ENCODE peak calls at places on chromosomes 16 and 17, in four cellular contexts. One of them, this sample, is unnamed.

GRCh38 chr17:31919802-31920525 is 16.8 kb upstream of the SUZ12 start:
- DNase-seq in HCT116: no peak
- DNase-seq in GM12878: no peak
- DNase-seq in K562: no peak
- DNase-seq in this sample: no peak

GRCh38 chr17:42698736-42699414 is 16.5 kb downstream of the CNTNAP1 start:
- DNase-seq in K562: peak
- DNase-seq in HCT116: no peak
- DNase-seq in GM12878: no peak
- DNase-seq in this sample: no peak

GRCh38 chr17:71985111-71986039 is 135.4 kb upstream of the SOX9 start:
- DNase-seq in K562: no peak
- DNase-seq in HCT116: no peak
- DNase-seq in GM12878: no peak
- DNase-seq in this sample: no peak

GRCh38 chr17:80171681-80172080 is 1.9 kb downstream of the CARD14 start:
- DNase-seq in GM12878: no peak
- DNase-seq in HCT116: no peak
- DNase-seq in K562: no peak
- DNase-seq in this sample: no peak

GRCh38 chr16:74213372-74213771 is 83.2 kb upstream of the PSMD7 start:
- DNase-seq in HCT116: no peak
- DNase-seq in GM12878: no peak
- DNase-seq in K562: no peak
- DNase-seq in this sample: no peak

GRCh38 chr16:70162041-70162451 is 11.5 kb upstream of the CLEC18C start:
- DNase-seq in HCT116: no peak
- DNase-seq in GM12878: no peak
- DNase-seq in K562: peak
- DNase-seq in this sample: no peak

GRCh38 chr17:42581744-42582270 is 4.3 kb upstream of the PSMC3IP start:
- DNase-seq in HCT116: no peak
- DNase-seq in K562: no peak
- DNase-seq in GM12878: no peak
- DNase-seq in this sample: no peak

GRCh38 chr17:35023538-35023937 is 40.0 kb downstream of the RFFL start:
- DNase-seq in K562: no peak
- DNase-seq in HCT116: no peak
- DNase-seq in GM12878: no peak
- DNase-seq in this sample: no peak

GRCh38 chr17:82830249-82830661 is 9.6 kb downstream of the ZNF750 start:
- DNase-seq in GM12878: no peak
- DNase-seq in K562: no peak
- DNase-seq in HCT116: no peak
- DNase-seq in this sample: no peak

GRCh38 chr17:68840073-68840472 is 115.1 kb downstream of the ABCA8 start:
- DNase-seq in K562: no peak
- DNase-seq in GM12878: no peak
- DNase-seq in HCT116: no peak
- DNase-seq in this sample: no peak

GRCh38 chr16:87681990-87682570 is 79.8 kb downstream of the JPH3 start:
- DNase-seq in K562: no peak
- DNase-seq in HCT116: peak
- DNase-seq in GM12878: no peak
- DNase-seq in this sample: no peak
- TF ChIP-seq SP1 in K562: no peak
- TF ChIP-seq SP1 in HCT116: no peak
- TF ChIP-seq SP1 in GM12878: no peak
- TF ChIP-seq SP1 in this sample: no peak

DNA sequence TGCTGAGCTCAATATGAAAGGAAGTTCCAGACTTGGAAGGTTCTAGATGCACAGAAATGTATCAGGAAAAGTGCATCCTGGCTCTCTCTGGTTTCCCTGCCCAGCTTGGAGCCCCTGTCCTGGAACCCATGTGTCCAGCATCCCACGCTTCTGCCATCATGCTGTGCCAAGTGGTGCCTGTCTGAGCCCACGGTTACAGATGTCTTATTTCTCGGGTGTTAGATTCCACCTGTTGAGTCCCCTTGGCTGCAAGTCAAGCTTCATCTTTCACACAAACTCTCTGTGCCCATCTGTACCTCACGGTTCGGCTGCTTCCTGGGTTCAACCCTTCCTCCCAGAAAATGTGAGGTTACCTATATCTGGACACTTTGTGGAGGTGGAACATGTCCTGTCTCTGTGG is 22.5 kb downstream of the OR1D5 start:
- DNase-seq in K562: no peak
- DNase-seq in GM12878: no peak
- DNase-seq in HCT116: no peak
- DNase-seq in this sample: no peak
- TF ChIP-seq EGR1 in K562: no peak
- TF ChIP-seq EGR1 in GM12878: no peak
- TF ChIP-seq EGR1 in HCT116: no peak
- TF ChIP-seq EGR1 in this sample: no peak

DNA sequence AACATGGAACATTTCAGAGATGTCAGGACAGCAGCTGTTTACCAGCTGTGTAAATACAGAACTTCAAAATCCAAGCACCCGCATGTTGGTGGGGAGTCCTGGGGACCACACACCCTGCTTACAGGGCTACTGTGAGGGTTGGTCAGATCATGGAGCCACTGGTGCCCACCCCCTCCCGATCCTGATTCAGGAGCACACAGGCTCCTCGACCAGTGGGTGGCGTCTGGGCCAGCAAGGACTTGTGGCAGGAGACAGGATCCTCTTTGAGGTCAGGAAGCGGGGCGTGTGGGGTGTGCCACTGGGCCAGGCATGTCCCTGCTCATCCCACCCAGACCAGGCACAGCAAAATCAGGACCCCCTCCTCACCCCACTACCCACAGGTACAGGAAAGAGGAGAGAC is 83.6 kb downstream of the SDK2 start:
- DNase-seq in HCT116: peak
- DNase-seq in GM12878: no peak
- DNase-seq in K562: peak
- DNase-seq in this sample: no peak
- TF ChIP-seq SP1 in HCT116: no peak
- TF ChIP-seq SP1 in GM12878: no peak
- TF ChIP-seq SP1 in K562: no peak
- TF ChIP-seq SP1 in this sample: no peak

DNA sequence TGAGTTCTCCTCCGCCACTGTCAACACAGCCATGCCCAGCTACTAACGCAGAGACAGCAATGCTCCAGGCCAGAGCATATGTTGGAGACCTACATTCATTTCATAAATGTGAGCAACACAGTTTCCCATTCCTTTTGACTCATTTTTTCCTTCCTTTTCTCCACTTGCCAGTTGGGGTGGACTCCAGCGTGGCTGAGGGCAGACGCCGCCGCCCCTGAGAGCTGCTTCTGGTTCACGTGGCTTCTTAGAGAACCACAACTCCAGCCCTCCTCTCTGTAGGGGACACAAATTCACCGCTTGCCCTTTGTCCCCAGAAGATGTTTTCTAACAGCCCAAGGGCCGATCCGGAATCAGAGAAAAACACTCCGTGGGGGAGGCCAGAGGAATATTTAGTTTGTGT is 45.8 kb upstream of the ZCCHC14 start:
- DNase-seq in GM12878: no peak
- DNase-seq in K562: no peak
- DNase-seq in HCT116: no peak
- DNase-seq in this sample: no peak
- TF ChIP-seq EGR1 in GM12878: no peak
- TF ChIP-seq EGR1 in K562: no peak
- TF ChIP-seq EGR1 in HCT116: no peak
- TF ChIP-seq EGR1 in this sample: no peak

GRCh38 chr16:57639172-57639571 is 10.7 kb downstream of the ADGRG1 start:
- DNase-seq in K562: no peak
- DNase-seq in HCT116: no peak
- DNase-seq in GM12878: no peak
- DNase-seq in this sample: no peak

GRCh38 chr16:57637020-57637419 is 8.6 kb downstream of the ADGRG1 start:
- DNase-seq in K562: no peak
- DNase-seq in GM12878: no peak
- DNase-seq in HCT116: no peak
- DNase-seq in this sample: no peak

GRCh38 chr16:57637424-57637823 is 9.0 kb downstream of the ADGRG1 start:
- DNase-seq in HCT116: no peak
- DNase-seq in GM12878: no peak
- DNase-seq in K562: no peak
- DNase-seq in this sample: no peak

GRCh38 chr16:57638381-57638780 is 10.0 kb downstream of the ADGRG1 start:
- DNase-seq in HCT116: no peak
- DNase-seq in K562: no peak
- DNase-seq in GM12878: no peak
- DNase-seq in this sample: no peak

DNA sequence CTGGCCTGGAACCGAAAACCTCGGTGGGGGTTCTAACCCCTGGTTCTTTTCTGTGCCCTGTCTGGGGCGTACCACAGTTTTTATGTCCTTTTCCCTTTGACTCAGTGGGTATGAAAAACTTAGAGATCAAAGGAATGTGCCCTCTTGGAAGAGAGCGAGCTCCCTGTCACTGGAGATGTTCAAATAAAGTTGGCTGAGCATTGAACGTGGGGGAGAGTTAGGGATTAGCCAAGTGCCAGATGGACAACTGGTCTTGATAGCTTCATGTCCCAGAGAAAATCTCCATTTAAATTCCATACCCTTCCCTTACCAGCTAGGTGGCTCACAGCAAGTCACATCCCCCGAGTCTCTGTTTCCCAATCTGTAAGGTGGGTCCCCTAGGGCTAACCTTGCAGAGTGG is 9.5 kb downstream of the ADGRG1 start:
- DNase-seq in HCT116: no peak
- DNase-seq in K562: no peak
- DNase-seq in GM12878: no peak
- DNase-seq in this sample: no peak
- TF ChIP-seq SP1 in HCT116: no peak
- TF ChIP-seq SP1 in K562: no peak
- TF ChIP-seq SP1 in GM12878: no peak
- TF ChIP-seq SP1 in this sample: no peak

DNA sequence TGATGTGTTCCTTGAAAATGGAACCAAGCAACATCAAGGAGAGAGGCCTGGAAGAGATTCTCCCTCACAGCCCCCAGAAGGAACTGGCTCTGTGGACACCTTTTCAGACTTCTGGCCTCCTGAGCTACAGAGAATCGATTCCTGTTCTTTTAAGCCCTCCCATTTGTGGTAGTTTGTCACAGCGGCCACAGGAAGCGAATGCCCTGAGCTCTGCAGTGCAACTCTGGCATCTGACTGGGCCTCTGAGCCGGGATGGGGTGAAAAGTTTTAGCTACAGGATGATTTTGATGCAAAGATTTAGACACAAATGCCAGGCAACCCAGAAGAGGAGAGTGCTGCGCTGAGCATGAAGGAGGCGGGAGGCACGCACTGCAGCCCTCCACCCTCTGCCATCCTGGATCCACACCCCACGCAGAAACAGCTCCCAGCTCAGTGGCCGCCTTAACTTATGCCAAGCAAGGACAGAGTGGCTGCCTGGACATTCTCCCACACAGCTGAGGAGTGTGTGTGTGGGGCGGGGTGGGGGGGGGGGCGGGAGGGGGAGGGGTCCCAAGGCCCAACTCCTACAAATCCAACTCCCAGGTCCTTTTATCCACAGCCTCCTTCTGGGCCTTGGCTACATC is 2.2 kb downstream of the TIMP2 start:
- DNase-seq in HCT116: no peak
- DNase-seq in K562: no peak
- DNase-seq in GM12878: no peak
- DNase-seq in this sample: no peak
- TF ChIP-seq EGR1 in HCT116: no peak
- TF ChIP-seq EGR1 in K562: no peak
- TF ChIP-seq EGR1 in GM12878: no peak
- TF ChIP-seq EGR1 in this sample: no peak

GRCh38 chr16:28321700-28322411 is 29.5 kb downstream of the SBK1 start:
- DNase-seq in GM12878: no peak
- DNase-seq in K562: peak
- DNase-seq in HCT116: peak
- DNase-seq in this sample: no peak
- TF ChIP-seq SP1 in GM12878: no peak
- TF ChIP-seq SP1 in K562: no peak
- TF ChIP-seq SP1 in HCT116: no peak
- TF ChIP-seq SP1 in this sample: no peak

DNA sequence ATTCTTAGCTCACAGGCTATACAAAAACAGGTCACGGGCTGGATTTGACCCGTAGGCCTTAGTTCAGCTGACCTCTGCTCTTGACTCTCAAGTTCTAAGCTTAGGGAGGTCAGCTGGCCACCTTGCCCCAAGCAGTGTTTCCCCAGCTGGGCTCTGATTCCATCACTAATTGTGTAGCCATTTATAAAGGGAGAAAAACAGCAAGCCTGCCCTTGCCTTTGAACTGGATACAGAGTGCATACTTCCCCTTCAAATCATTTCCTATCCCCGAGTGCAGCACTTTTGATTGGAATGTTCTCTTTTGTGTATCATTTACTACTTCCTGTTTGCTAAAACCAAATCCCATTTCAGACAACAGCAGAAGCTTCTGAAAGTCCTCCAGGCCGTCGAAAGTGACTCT is 153.6 kb downstream of the KATNIP start:
- DNase-seq in K562: no peak
- DNase-seq in GM12878: no peak
- DNase-seq in HCT116: no peak
- DNase-seq in this sample: no peak
- TF ChIP-seq EGR1 in K562: no peak
- TF ChIP-seq EGR1 in GM12878: no peak
- TF ChIP-seq EGR1 in HCT116: no peak
- TF ChIP-seq EGR1 in this sample: no peak

GRCh38 chr16:49127103-49127502 is 154.5 kb downstream of the CBLN1 start:
- DNase-seq in K562: peak
- DNase-seq in GM12878: no peak
- DNase-seq in HCT116: no peak
- DNase-seq in this sample: no peak

GRCh38 chr16:49129935-49130334 is 151.7 kb downstream of the CBLN1 start:
- DNase-seq in HCT116: no peak
- DNase-seq in GM12878: no peak
- DNase-seq in K562: no peak
- DNase-seq in this sample: no peak

GRCh38 chr16:49130397-49130796 is 151.2 kb downstream of the CBLN1 start:
- DNase-seq in K562: no peak
- DNase-seq in HCT116: no peak
- DNase-seq in GM12878: no peak
- DNase-seq in this sample: no peak

DNA sequence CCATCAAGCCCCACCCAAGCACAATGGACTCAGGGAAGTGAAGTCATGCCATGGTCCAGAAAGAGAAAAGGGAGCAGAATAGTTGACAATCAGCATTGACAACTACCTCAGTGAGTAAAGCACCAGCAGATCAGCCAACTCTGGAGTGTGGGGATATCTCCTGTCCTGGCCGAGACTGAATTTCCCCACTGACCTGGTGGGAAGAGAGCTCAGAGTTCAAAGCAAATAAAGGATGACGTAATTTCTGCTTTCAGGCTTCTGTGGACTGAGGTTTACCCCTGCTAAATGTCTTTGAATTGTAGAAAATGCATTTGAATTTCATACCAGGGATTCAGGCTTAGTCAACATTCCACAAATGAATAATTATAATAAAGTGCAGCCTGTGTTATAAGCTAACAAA is 152.9 kb downstream of the CBLN1 start:
- DNase-seq in GM12878: no peak
- DNase-seq in HCT116: no peak
- DNase-seq in K562: no peak
- DNase-seq in this sample: no peak
- TF ChIP-seq SP1 in GM12878: no peak
- TF ChIP-seq SP1 in HCT116: no peak
- TF ChIP-seq SP1 in K562: no peak
- TF ChIP-seq SP1 in this sample: no peak

GRCh38 chr16:85436636-85437160 is 176.4 kb upstream of the GSE1 start:
- DNase-seq in HCT116: no peak
- DNase-seq in K562: peak
- DNase-seq in GM12878: no peak
- DNase-seq in this sample: peak
- TF ChIP-seq EGR1 in HCT116: no peak
- TF ChIP-seq EGR1 in K562: peak
- TF ChIP-seq EGR1 in GM12878: no peak
- TF ChIP-seq EGR1 in this sample: peak